ENCODE peak calls at places on chromosomes 6 and 20, in four cellular contexts. B, X, I and W are unnamed samples.
A peak's percentile ranks its signal among the peaks of the same experiment; 100 is the strongest.

GRCh38 chr20:11207749-11208502 is 534.1 kb upstream of the JAG1 start:
- DNase-seq in X (no peak), B (peak; percentile 76), I (no peak), W (no peak)

GRCh38 chr6:4776493-4776966 is 326 bp downstream of the CDYL start:
- DNase-seq in X (peak; percentile 89), B (peak; percentile 22), I (no peak), W (peak; percentile 78)

GRCh38 chr20:2470051-2470431 is 548 bp downstream of the SNRPB start:
- DNase-seq in I (peak; percentile 12), B (peak; percentile 65), X (peak; percentile 72), W (peak; percentile 40)

GRCh38 chr6:4664117-4664626 is 112.0 kb upstream of the CDYL start:
- DNase-seq in B (no peak), X (no peak), I (no peak), W (peak; percentile 41)

GRCh38 chr6:118370722-118371121 is 177.4 kb upstream of the PLN start:
- DNase-seq in I (no peak), X (no peak), B (no peak), W (no peak)

GRCh38 chr20:13318871-13319521 is 97.9 kb downstream of the ISM1 start:
- DNase-seq in X (no peak), I (no peak), B (no peak), W (no peak)

GRCh38 chr6:107668826-107669474 is 155.2 kb downstream of the SCML4 start:
- DNase-seq in X (no peak), I (peak; percentile 34), B (no peak), W (no peak)

GRCh38 chr20:1912056-1912455 is 16.8 kb downstream of the SIRPA start:
- DNase-seq in X (no peak), B (no peak), I (no peak), W (peak; percentile 35)

GRCh38 chr6:157235600-157236039 is 87.7 kb downstream of the TMEM242 start:
- DNase-seq in B (peak; percentile 45), I (no peak), X (no peak), W (no peak)

GRCh38 chr20:7622399-7622961 is 317.8 kb downstream of the HAO1 start:
- DNase-seq in B (no peak), I (no peak), X (no peak), W (no peak)

GRCh38 chr20:38498909-38499308 is 26.3 kb downstream of the RALGAPB start:
- DNase-seq in X (no peak), B (no peak), I (no peak), W (no peak)

GRCh38 chr6:5783584-5784089 is 223.1 kb downstream of the NRN1 start:
- DNase-seq in I (no peak), B (no peak), X (no peak), W (no peak)

GRCh38 chr20:36175475-36175995 is 21.0 kb downstream of the EPB41L1 start:
- DNase-seq in I (no peak), B (no peak), X (no peak), W (no peak)

GRCh38 chr6:46407785-46408530 is 83.3 kb downstream of the RCAN2 start:
- DNase-seq in I (no peak), B (no peak), X (no peak), W (no peak)

GRCh38 chr6:151325075-151326050 is 66.0 kb downstream of the ZBTB2 start:
- DNase-seq in X (peak; percentile 80), I (no peak), B (peak; percentile 62), W (no peak)

GRCh38 chr20:48682529-48683385 is 145.0 kb downstream of the PREX1 start:
- DNase-seq in I (no peak), B (peak; percentile 60), X (peak; percentile 93), W (peak; percentile 68)

GRCh38 chr6:109671721-109672120 is 19.3 kb downstream of the AK9 start:
- DNase-seq in I (no peak), X (no peak), B (peak; percentile 10), W (no peak)

GRCh38 chr20:63087872-63088680 is 81.3 kb upstream of the BHLHE23 start:
- DNase-seq in B (no peak), I (no peak), X (no peak), W (no peak)

GRCh38 chr6:11200356-11200755 is 32.1 kb downstream of the NEDD9 start:
- DNase-seq in X (no peak), I (no peak), B (no peak), W (no peak)

GRCh38 chr6:99589290-99589672 is 17.4 kb upstream of the PRDM13 start:
- DNase-seq in I (no peak), X (peak; percentile 65), B (no peak), W (no peak)

GRCh38 chr6:101114703-101115102 is 233.6 kb upstream of the ASCC3 start:
- DNase-seq in I (no peak), X (peak; percentile 48), B (peak; percentile 10), W (no peak)

GRCh38 chr6:21022343-21023107 is 488.3 kb downstream of the CDKAL1 start:
- DNase-seq in I (peak; percentile 90), B (peak; percentile 87), X (no peak), W (no peak)

GRCh38 chr6:52189974-52190373 is 3.8 kb downstream of the IL17A start:
- DNase-seq in I (no peak), X (no peak), B (no peak), W (no peak)

GRCh38 chr20:17419459-17419858 is 111.7 kb downstream of the BFSP1 start:
- DNase-seq in B (no peak), I (no peak), X (no peak), W (no peak)

GRCh38 chr6:163291622-163292021 is 122.9 kb upstream of the QKI start:
- DNase-seq in X (no peak), B (no peak), I (no peak), W (no peak)

GRCh38 chr20:41958391-41958790 is 340.2 kb upstream of the CHD6 start:
- DNase-seq in X (no peak), B (no peak), I (no peak), W (no peak)

GRCh38 chr6:15308445-15309213 is 62.8 kb downstream of the JARID2 start:
- DNase-seq in B (no peak), X (peak; percentile 52), I (no peak), W (no peak)

GRCh38 chr20:18679020-18679419 is 91.2 kb downstream of the DTD1 start:
- DNase-seq in X (no peak), B (no peak), I (no peak), W (no peak)

GRCh38 chr20:8587246-8587645 is 455.2 kb downstream of the PLCB1 start:
- DNase-seq in I (no peak), X (no peak), B (no peak), W (no peak)

DNA sequence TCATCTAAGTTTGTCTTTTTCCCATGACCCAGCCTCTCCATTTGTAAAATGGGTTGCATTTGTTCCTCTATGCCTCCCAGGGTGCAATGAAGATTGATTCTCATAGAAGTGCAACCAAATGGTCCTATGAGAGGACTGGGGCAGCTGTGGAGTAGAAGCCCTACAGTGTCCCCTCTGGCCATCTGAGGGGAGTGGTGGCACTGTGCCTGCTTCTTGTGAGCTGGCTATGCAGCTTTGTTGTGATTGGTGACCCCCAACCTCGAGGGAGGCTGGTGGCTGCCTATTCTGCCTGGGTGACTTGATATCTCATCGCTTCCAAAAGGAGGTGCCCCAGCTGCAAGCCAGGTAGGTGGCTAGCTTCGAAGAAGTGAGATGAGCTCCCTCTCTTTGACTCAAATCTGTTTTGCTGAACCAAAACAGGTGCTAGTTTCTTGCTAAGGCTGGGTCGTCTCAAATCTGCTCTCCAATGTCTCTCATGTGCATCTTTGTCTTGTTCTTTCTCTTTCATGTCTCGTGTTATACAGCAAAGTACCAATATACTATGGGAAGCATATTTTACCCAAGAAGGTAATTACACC is 33.9 kb downstream of the TXLNB start:
- DNase-seq in X (no peak), B (no peak), I (no peak), W (no peak)
- H2AFZ ChIP-seq in X (no peak overlapping the region), B (no peak overlapping the region), I (no peak overlapping the region), W (no peak overlapping the region)

DNA sequence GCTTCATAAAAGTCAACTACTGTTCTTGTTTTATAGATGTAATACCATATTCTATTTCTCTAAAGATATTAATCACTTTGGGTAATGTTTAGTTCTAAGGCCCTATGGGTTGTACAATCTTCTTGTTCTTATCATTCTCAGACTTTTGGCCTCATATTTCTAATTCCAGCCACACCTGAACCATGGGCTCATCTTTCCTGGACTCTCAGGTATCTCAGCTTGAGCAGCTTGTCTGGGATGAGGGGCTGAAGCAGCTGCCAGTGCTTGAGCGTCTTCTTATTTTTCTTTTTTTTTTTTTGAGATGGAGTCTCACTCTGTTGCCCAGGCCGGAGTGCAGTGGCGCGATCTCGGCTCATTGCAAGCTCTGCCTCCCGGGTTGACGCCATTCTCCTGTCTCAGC is 150.2 kb downstream of the KIF6 start:
- DNase-seq in I (no peak), B (no peak), X (no peak), W (no peak)
- TF ChIP-seq FOXM1 in I (no peak), B (no peak), X (no peak), W (no peak)

DNA sequence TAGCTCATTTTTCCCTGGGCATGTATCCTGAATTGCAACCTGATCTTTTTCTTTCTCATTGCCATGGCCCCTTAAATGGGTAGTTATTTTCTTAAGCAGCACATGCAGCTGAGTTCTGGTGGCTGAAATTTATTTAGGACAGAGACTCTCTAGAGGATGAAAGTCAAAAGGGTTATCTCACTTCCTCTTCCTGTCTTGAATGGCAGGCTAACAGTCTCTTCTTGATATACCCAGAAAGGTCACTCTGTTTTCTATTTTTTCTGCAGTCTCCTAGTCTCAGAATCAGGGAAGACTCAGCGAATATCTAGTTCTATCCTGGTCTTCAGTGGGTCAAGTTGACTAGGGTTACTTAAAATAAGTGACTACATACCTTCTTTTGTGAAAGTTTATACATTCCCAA is 243.3 kb downstream of the EPHA7 start:
- DNase-seq in X (no peak), B (no peak), I (peak; percentile 19), W (no peak)
- H2AFZ ChIP-seq in X (no peak overlapping the region), B (no peak overlapping the region), I (no peak overlapping the region), W (no peak overlapping the region)

DNA sequence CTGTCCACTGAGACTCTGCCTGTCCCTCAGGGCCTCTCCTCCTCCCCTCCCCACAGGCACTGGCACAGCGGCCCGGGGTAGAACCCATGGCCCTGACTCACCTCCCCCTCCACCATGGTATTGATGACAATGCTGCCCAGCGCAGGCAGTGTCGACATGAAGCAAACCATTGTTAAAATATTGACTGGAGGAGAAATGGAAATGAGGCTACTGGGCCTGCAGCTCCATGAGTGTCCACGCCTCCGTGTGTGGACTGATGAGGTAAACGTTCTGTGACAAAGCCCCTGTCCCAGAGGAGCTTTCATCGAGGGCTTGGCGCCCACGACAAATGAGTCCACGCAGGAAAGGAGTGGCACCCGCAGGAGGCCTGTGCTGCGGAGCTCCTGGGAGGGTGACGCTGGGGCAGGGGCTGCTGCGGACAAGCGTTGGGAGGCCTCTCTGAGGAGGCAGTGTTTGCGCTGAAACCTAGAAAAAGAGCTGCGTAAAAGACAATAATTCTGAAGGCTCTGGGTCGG is 402.7 kb downstream of the TAF4 start:
- DNase-seq in I (no peak), X (no peak), B (no peak), W (no peak)
- TF ChIP-seq FOXM1 in I (no peak), X (no peak), B (no peak), W (no peak)

DNA sequence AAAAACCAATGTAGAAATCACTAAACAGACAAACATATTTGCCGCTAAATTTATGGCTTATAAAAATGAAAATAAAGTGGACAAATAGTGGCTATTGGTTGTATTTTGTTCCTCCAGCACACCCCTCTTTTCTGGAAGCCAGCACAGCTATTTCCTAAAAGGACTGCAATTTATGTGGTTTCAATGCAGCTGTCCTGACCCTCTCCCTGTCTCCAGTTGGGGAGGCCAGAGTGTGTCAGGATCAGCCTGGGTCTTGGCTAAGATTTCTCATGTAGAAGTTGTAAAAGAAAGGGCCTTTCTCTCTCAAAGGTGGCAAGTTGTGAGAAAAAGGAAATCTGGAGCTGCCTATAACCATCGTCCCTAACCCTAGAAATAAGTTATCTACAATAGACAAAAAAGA is 165.6 kb downstream of the ALDH8A1 start:
- DNase-seq in I (no peak), B (no peak), X (no peak), W (no peak)
- H2AFZ ChIP-seq in I (no peak overlapping the region), B (no peak overlapping the region), X (no peak overlapping the region), W (no peak overlapping the region)

GRCh38 chr6:44193307-44193910 is 23.3 kb upstream of the MYMX start:
- DNase-seq in I (no peak), B (no peak), X (no peak), W (no peak)
- TF ChIP-seq FOXM1 in I (no peak), B (no peak), X (no peak), W (no peak)